ENCODE peak calls at places on chromosomes 12 and 14, in ten cellular contexts. C, D, H, T, X, I, E, P, U and J are unnamed samples.

GRCh38 chr14:55586411-55586810 is 6.4 kb downstream of the KTN1 start:
- DNase-seq in C (no peak), D (no peak), H (no peak), T (no peak), X (no peak), I (no peak), E (no peak), P (no peak), U (no peak), J (no peak)

GRCh38 chr14:39265741-39266588 is 32.2 kb downstream of the MIA2 start:
- DNase-seq in C (no peak), D (no peak), H (no peak), T (no peak), X (no peak), I (no peak), E (peak; percentile 14), P (no peak), U (no peak), J (no peak)

GRCh38 chr12:7907009-7907408 is 29.0 kb downstream of the SLC2A3 start:
- DNase-seq in C (no peak), D (no peak), H (no peak), T (peak; percentile 51), X (peak; percentile 4), I (no peak), E (peak; percentile 73), P (peak; percentile 14), U (peak; percentile 33), J (no peak)

GRCh38 chr12:120879102-120879501 is 25.1 kb downstream of the SPPL3 start:
- DNase-seq in C (no peak), D (no peak), H (no peak), T (no peak), X (no peak), I (no peak), E (no peak), P (no peak), U (no peak), J (no peak)

GRCh38 chr12:124469193-124469888 is 98.1 kb downstream of the NCOR2 start:
- DNase-seq in C (peak; percentile 13), D (no peak), H (no peak), T (peak; percentile 64), X (no peak), I (no peak), E (peak; percentile 50), P (no peak), U (no peak), J (no peak)

GRCh38 chr14:60514378-60515243 is 5.7 kb downstream of the SIX6 start:
- DNase-seq in C (peak; percentile 14), D (no peak), H (peak; percentile 52), T (peak; percentile 97), X (no peak), I (no peak), E (peak; percentile 60), P (no peak), U (no peak), J (peak; percentile 3)

GRCh38 chr14:97074860-97075259 is 277.7 kb downstream of the VRK1 start:
- DNase-seq in C (no peak), D (no peak), H (no peak), T (no peak), X (no peak), I (no peak), E (no peak), P (peak; percentile 34), U (no peak), J (no peak)

GRCh38 chr14:80310950-80311349 is 99.6 kb upstream of the DIO2 start:
- DNase-seq in C (no peak), D (no peak), H (no peak), T (no peak), X (no peak), I (no peak), E (peak; percentile 24), P (no peak), U (no peak), J (no peak)

GRCh38 chr14:61406198-61406597 is 84.8 kb downstream of the PRKCH start:
- DNase-seq in C (no peak), D (no peak), H (no peak), T (peak; percentile 29), X (no peak), I (no peak), E (peak; percentile 4), P (no peak), U (no peak), J (no peak)

GRCh38 chr12:27707216-27707615 is 3.4 kb upstream of the MRPS35 start:
- DNase-seq in C (no peak), D (no peak), H (no peak), T (no peak), X (no peak), I (no peak), E (no peak), P (no peak), U (no peak), J (no peak)

GRCh38 chr14:101665478-101666078 is 95.9 kb upstream of the PPP2R5C start:
- DNase-seq in C (no peak), D (no peak), H (peak; percentile 57), T (peak; percentile 66), X (peak; percentile 1), I (no peak), E (peak; percentile 48), P (peak; percentile 64), U (peak; percentile 52), J (peak; percentile 71)

DNA sequence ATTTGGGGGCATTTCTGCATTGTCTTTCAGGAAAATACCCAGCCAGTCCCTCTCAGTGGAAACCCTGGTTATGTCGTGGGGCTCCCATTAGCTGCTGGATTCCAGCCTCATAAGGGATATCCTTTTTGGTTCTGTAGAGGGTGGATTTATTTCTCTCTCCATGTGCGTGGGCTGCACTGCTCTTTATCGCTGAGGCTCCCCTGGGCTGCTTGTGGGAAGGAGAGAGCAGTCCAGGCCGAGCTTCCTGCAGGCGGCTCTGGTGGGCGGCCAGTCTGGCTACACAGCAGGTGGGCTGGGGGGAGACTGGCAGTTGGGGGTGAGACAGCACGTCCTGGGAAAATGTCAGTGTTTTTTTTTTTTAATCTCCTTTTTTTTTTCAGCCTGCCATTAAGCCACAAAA is 27.6 kb downstream of the TCTN1 start:
- DNase-seq in C (no peak), D (no peak), H (no peak), T (peak; percentile 44), X (peak; percentile 2), I (no peak), E (peak; percentile 79), P (no peak), U (no peak), J (no peak)
- TF ChIP-seq CTCF in C (no peak), D (no peak), H (no peak), T (no peak), X (no peak), I (no peak), E (no peak), P (no peak), U (no peak), J (no peak)

GRCh38 chr14:103296987-103297386 is 37.0 kb upstream of the EIF5 start:
- DNase-seq in C (no peak), D (no peak), H (no peak), T (peak; percentile 44), X (no peak), I (no peak), E (no peak), P (no peak), U (no peak), J (no peak)

GRCh38 chr14:103302966-103303365 is 31.1 kb upstream of the EIF5 start:
- DNase-seq in C (no peak), D (no peak), H (no peak), T (no peak), X (no peak), I (no peak), E (no peak), P (no peak), U (no peak), J (no peak)

GRCh38 chr14:103301512-103302197 is 32.4 kb upstream of the EIF5 start:
- DNase-seq in C (no peak), D (no peak), H (no peak), T (no peak), X (no peak), I (no peak), E (no peak), P (no peak), U (no peak), J (no peak)

GRCh38 chr14:103296007-103296406 is 38.0 kb upstream of the EIF5 start:
- DNase-seq in C (no peak), D (no peak), H (no peak), T (no peak), X (no peak), I (no peak), E (no peak), P (no peak), U (no peak), J (no peak)

GRCh38 chr14:103298620-103299019 is 35.4 kb upstream of the EIF5 start:
- DNase-seq in C (no peak), D (no peak), H (no peak), T (no peak), X (no peak), I (no peak), E (no peak), P (no peak), U (no peak), J (no peak)
- TF ChIP-seq CTCF in C (no peak), D (no peak), H (no peak), T (peak; percentile 4), X (no peak), I (no peak), E (no peak), P (no peak), U (no peak), J (no peak)

GRCh38 chr12:13962699-13963098 is 18.7 kb downstream of the GRIN2B start:
- DNase-seq in C (no peak), D (no peak), H (no peak), T (peak; percentile 34), X (no peak), I (no peak), E (peak; percentile 57), P (peak; percentile 24), U (no peak), J (no peak)
- TF ChIP-seq CTCF in C (no peak), D (no peak), H (peak; percentile 21), T (peak; percentile 59), X (no peak), I (peak; percentile 32), E (peak; percentile 66), P (peak; percentile 48), U (peak; percentile 7), J (no peak)

GRCh38 chr12:126064028-126064427 is 998.8 kb downstream of the AACS start:
- DNase-seq in C (no peak), D (no peak), H (no peak), T (no peak), X (no peak), I (no peak), E (no peak), P (no peak), U (no peak), J (no peak)

GRCh38 chr12:126067930-126068329 is 1002.7 kb downstream of the AACS start:
- DNase-seq in C (no peak), D (no peak), H (no peak), T (no peak), X (no peak), I (no peak), E (no peak), P (no peak), U (no peak), J (no peak)

DNA sequence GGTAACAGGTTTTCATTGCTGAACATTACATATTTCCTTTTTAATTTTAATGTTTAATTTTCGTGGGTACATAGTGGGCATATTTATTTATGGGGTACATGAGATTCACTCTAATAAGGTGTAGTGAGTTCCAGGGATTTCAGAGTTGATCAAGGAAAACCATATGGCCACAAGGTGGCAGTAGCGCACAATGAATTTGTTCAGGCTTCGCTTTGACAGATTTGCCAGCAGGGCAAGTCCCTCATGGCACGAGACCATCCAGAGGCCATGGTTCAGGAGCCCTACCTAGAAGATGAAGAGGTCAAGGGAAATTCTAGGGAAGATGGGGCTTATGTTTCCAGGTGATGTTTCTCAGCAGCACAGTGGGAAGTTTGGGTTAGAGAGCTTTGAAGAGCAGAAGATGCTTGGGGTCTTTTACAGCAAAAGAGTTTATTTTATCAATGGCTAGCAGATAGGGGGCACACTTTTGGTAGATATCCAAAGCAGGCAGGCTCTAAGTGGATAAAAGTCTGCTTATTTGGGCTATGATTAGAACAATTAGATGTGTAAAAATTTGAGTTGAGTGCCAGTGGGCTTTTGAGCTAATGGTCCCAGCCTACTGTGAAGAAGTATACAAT is 1004.4 kb downstream of the AACS start:
- DNase-seq in C (no peak), D (no peak), H (no peak), T (peak; percentile 85), X (peak; percentile 14), I (no peak), E (peak; percentile 86), P (peak; percentile 70), U (peak; percentile 18), J (peak; percentile 33)
- TF ChIP-seq CTCF in C (peak; percentile 52), D (peak; percentile 61), H (peak; percentile 45), T (peak; percentile 84), X (peak; percentile 60), I (peak; percentile 61), E (peak; percentile 85), P (peak; percentile 59), U (peak; percentile 37), J (no peak)